ENCODE peak calls at places on chromosomes 6 and 20, in six cellular contexts. T, V, N, J, B and E are unnamed samples.

GRCh38 chr6:108653864-108654402 is 93.2 kb downstream of the FOXO3 start:
- DNase-seq in T (peak; percentile 51), V (no peak), N (no peak), J (no peak), B (no peak), E (no peak)

GRCh38 chr6:11413728-11414127 is 123.8 kb upstream of the TMEM170B start:
- DNase-seq in T (peak; percentile 77), V (no peak), N (peak; percentile 76), J (no peak), B (no peak), E (no peak)

GRCh38 chr6:158471339-158471738 is 88.6 kb upstream of the TMEM181 start:
- DNase-seq in T (no peak), V (no peak), N (no peak), J (no peak), B (no peak), E (no peak)

GRCh38 chr6:100372326-100372725 is 92.4 kb downstream of the SIM1 start:
- DNase-seq in T (no peak), V (no peak), N (no peak), J (no peak), B (no peak), E (no peak)

GRCh38 chr20:35601021-35601973 is 14.3 kb upstream of the SPAG4 start:
- DNase-seq in T (peak; percentile 87), V (peak; percentile 92), N (no peak), J (no peak), B (peak; percentile 74), E (peak; percentile 85)

GRCh38 chr20:34525342-34525708 is 9.1 kb downstream of the DYNLRB1 start:
- DNase-seq in T (no peak), V (no peak), N (no peak), J (no peak), B (no peak), E (no peak)

GRCh38 chr20:4117867-4118266 is 102.5 kb upstream of the RNF24 start:
- DNase-seq in T (no peak), V (no peak), N (no peak), J (no peak), B (no peak), E (no peak)

GRCh38 chr6:114342086-114342825 is 567 bp downstream of the HS3ST5 start:
- DNase-seq in T (peak; percentile 54), V (peak; percentile 70), N (no peak), J (no peak), B (peak; percentile 64), E (no peak)

GRCh38 chr6:24146871-24147270 is 20.9 kb downstream of the NRSN1 start:
- DNase-seq in T (no peak), V (no peak), N (no peak), J (no peak), B (no peak), E (no peak)

GRCh38 chr6:70843328-70843918 is 113.4 kb downstream of the B3GAT2 start:
- DNase-seq in T (no peak), V (no peak), N (no peak), J (no peak), B (no peak), E (no peak)

GRCh38 chr20:1417273-1417672 is 24.4 kb upstream of the FKBP1A start:
- DNase-seq in T (peak; percentile 79), V (no peak), N (peak; percentile 77), J (no peak), B (no peak), E (peak; percentile 28)

GRCh38 chr6:41036188-41036587 is 2.8 kb downstream of the UNC5CL start:
- DNase-seq in T (no peak), V (no peak), N (peak; percentile 53), J (no peak), B (no peak), E (no peak)

GRCh38 chr6:3962897-3963296 is 113.7 kb downstream of the FAM50B start:
- DNase-seq in T (no peak), V (no peak), N (no peak), J (no peak), B (no peak), E (peak; percentile 87)

GRCh38 chr6:75621846-75622245 is 20.2 kb downstream of the SENP6 start:
- DNase-seq in T (no peak), V (no peak), N (no peak), J (no peak), B (no peak), E (no peak)
- H3K4me3 ChIP-seq in T (no peak overlapping the region), V (no peak overlapping the region), N (no peak overlapping the region), J (no peak overlapping the region), B (no peak overlapping the region), E (no peak overlapping the region)

GRCh38 chr20:6766433-6766832 is 1.1 kb upstream of the BMP2 start:
- DNase-seq in T (no peak), V (peak; percentile 18), N (no peak), J (no peak), B (no peak), E (no peak)

GRCh38 chr20:6769953-6770831 is 2.7 kb downstream of the BMP2 start:
- DNase-seq in T (peak; percentile 60), V (peak; percentile 64), N (no peak), J (no peak), B (no peak), E (no peak)

GRCh38 chr20:6767166-6767535 is 335 bp upstream of the BMP2 start:
- DNase-seq in T (no peak), V (no peak), N (no peak), J (no peak), B (no peak), E (no peak)

GRCh38 chr20:6767536-6768227 is at the start of gene BMP2:
- DNase-seq in T (peak; percentile 76), V (peak; percentile 87), N (no peak), J (no peak), B (peak; percentile 70), E (peak; percentile 49)

GRCh38 chr20:6768228-6769185 is 1.0 kb downstream of the BMP2 start:
- DNase-seq in T (peak; percentile 62), V (peak; percentile 51), N (no peak), J (no peak), B (no peak), E (no peak)
- TF ChIP-seq EZH2 in T (no peak), V (no peak), N (no peak), J (peak; percentile 52), B (no peak), E (peak; percentile 74)

GRCh38 chr6:30842754-30843610 is 41.3 kb upstream of the DDR1 start:
- DNase-seq in T (no peak), V (no peak), N (no peak), J (no peak), B (no peak), E (peak; percentile 45)

GRCh38 chr6:30843611-30843998 is 40.7 kb upstream of the DDR1 start:
- DNase-seq in T (no peak), V (no peak), N (no peak), J (no peak), B (no peak), E (no peak)

GRCh38 chr6:30841644-30842504 is 42.4 kb upstream of the DDR1 start:
- DNase-seq in T (no peak), V (no peak), N (no peak), J (no peak), B (no peak), E (no peak)

GRCh38 chr6:30845183-30845582 is 39.1 kb upstream of the DDR1 start:
- DNase-seq in T (no peak), V (no peak), N (no peak), J (no peak), B (no peak), E (peak; percentile 31)

DNA sequence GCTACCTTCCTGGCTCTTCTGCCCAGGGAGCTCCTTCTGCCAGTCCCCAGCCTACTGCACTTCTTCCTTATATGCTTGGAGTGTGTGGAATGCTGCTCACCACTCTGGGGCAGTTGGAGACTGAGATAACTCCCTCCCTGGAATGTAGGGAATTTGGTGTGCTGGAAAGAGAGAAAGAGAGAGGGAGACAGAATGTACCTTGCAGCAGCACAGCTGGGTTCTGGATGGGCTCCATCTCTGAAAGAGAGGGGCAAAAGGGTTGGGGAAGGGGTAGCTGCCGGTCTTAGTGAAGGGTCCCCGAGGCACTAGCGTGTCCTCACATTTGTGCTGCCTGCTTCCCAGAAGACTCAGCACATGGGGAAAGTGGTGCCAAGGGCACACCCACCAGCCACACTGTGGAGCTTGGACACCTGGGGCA is 40.2 kb upstream of the DDR1 start:
- DNase-seq in T (peak; percentile 53), V (peak; percentile 73), N (peak; percentile 53), J (no peak), B (no peak), E (no peak)
- H3K27ac ChIP-seq in T (no peak overlapping the region), V (peak overlapping the region; percentile 38), N (no peak overlapping the region), J (peak overlapping the region; percentile 45), B (no peak overlapping the region), E (no peak overlapping the region)

DNA sequence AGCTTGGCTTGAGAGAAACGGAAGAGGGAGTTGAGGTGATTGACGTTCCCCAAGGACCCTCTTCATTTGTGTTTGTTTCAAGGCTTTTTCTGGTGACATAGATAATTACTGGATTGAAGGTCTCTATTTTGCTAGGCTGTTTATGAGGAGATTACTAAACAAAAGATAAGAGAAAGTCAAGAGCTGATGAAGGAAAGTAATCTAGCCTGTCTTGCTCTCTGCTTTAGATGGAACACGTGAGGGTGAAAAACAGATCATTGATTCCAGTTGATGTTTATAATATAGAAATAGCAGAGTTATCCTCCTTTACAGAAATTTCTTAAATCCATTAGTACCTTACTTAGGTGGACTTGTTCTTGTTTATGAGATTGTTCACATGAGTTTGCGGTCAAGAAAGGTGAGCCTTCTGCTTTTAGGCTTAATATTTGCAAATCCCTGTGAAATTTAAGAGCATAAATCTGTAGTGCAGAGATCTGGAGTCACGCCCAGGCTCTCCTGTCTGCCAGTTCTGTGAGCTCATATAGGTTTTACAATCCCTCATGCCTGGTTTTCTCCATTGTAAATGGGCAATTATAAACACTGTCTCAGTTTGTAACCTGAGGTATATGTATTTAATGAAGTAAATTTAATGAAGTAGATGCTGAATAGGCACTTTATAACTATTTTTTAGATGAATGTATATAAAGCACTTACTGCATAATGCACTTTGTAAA is 272.8 kb downstream of the NKAIN2 start:
- DNase-seq in T (no peak), V (no peak), N (no peak), J (no peak), B (no peak), E (peak; percentile 36)
- H3K4me3 ChIP-seq in T (no peak overlapping the region), V (no peak overlapping the region), N (no peak overlapping the region), J (no peak overlapping the region), B (no peak overlapping the region), E (no peak overlapping the region)

DNA sequence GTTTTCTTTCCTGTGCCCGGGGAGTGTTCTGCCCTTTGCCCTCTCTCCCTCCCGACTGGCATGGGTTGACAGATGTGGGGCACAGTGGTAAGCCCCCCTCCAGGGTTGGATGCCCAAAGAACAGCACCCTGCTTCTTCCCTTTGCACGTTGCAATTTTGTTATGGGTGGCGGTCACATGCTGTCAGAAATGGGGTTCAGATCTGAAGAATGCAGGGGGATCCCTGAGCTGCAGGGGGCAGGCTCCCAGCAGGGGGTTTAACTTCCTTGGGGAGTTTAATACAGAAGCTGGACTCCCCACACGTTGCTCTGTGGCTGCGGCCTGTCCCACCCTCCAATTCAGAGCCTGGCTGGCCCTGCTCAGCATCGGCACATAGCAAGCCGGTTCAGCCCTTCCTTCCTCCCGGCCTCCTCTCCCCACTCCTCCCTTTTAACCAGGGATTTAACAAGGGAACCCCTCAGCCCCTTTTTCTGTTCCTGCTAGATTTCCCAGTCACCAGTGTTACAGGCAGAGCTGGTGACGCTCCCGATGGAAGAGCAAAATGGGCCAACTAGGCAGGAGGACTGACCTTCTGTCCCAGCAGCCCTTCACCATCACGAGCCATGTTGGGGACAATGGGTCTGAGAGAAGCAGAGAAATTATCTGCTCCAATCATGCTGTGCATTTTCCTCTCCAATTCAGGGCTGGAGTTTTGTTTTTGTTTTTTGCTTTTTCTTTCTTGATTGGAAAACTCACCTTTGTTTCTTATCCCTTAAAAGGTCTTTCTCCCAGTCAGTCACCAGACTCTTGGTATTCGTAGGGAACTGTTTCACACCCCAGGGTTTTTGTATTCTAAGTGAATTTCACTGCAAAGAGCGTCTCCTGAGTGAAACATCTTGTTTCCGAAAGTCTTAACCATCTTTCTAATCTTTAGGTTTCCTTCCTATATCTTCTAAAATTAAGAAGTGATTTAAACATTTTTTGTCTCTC is 6.8 kb downstream of the FOXF2 start:
- DNase-seq in T (no peak), V (peak; percentile 31), N (no peak), J (no peak), B (no peak), E (no peak)
- TF ChIP-seq EZH2 in T (no peak), V (peak; percentile 75), N (no peak), J (peak; percentile 52), B (no peak), E (no peak)